ENCODE peak calls at places on chromosomes 16 and 17, in four cellular contexts. O is lower lobe of right lung, F is tibial artery, C is small intestine. E is an unnamed sample. For H3K9me3 and H3K36me3, the result is how much of the 10 kb centered on the place peaks cover.

GRCh38 chr17:68057531-68057952 is 22.0 kb downstream of the KPNA2 start:
- DNase-seq in O (no peak), F (no peak), C (peak), E (no peak)

GRCh38 chr17:55286681-55287589 is 22.2 kb downstream of the HLF start:
- DNase-seq in O (no peak), F (no peak), C (peak), E (no peak)

GRCh38 chr17:37762669-37763068 is 17.8 kb upstream of the HNF1B start:
- DNase-seq in O (no peak), F (no peak), C (no peak), E (no peak)

GRCh38 chr16:5693426-5693825 is 595.8 kb upstream of the EEF2KMT start:
- DNase-seq in O (no peak), F (no peak), C (no peak), E (no peak)

GRCh38 chr16:85370881-85371651 is 242.1 kb upstream of the GSE1 start:
- DNase-seq in O (peak), F (peak), C (peak), E (peak)

GRCh38 chr17:75755205-75755901 is 9.6 kb downstream of the GALK1 start:
- DNase-seq in O (no peak), F (peak), C (no peak), E (no peak)

GRCh38 chr16:22117666-22118065 is 25.3 kb downstream of the VWA3A start:
- DNase-seq in O (no peak), F (no peak), C (peak), E (no peak)

GRCh38 chr16:49596699-49597291 is 223.2 kb downstream of the C16orf78 start:
- DNase-seq in O (no peak), F (peak), C (no peak), E (peak)

GRCh38 chr17:49640556-49640955 is 37.3 kb downstream of the SPOP start:
- DNase-seq in O (no peak), F (no peak), C (no peak), E (no peak)

GRCh38 chr16:35365675-35366074 is 1906.3 kb downstream of the TP53TG3F start:
- DNase-seq in O (no peak), F (no peak), C (no peak), E (no peak)

GRCh38 chr16:68893710-68894705 is 50.7 kb downstream of the TANGO6 start:
- DNase-seq in O (no peak), F (no peak), C (peak), E (no peak)

GRCh38 chr17:60087882-60088669 is 9.4 kb upstream of the HEATR6 start:
- DNase-seq in O (no peak), F (no peak), C (peak), E (no peak)

GRCh38 chr17:27423651-27424050 is 32.6 kb upstream of the KSR1 start:
- DNase-seq in O (no peak), F (no peak), C (no peak), E (no peak)

GRCh38 chr16:4182581-4183257 is 59.2 kb downstream of the SRL start:
- DNase-seq in O (no peak), F (no peak), C (no peak), E (no peak)

GRCh38 chr16:85335584-85336492 is 223.6 kb upstream of the CIBAR2 start:
- DNase-seq in O (no peak), F (no peak), C (peak), E (no peak)

GRCh38 chr16:2987286-2987685 is 7.0 kb upstream of the PKMYT1 start:
- DNase-seq in O (no peak), F (no peak), C (no peak), E (no peak)

DNA sequence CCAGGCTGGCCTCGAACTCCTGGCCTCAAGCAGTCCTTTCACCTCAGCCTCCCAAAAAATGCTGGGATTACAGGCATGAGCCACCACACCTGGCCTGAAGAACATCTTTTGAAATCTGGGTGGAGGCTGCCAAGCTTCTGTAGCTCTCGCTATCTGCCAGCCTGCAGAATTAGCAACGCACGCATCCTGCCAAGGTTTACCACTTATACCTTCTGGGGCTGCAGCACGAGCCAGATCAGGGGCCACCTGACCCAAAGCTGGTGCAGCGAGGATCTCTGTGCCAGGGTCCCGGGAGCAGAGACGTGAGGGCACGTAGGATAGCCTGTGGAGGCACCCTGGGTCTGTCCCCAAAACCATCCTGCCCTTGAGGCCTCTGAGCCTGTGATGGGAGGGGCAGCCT is 22.2 kb downstream of the SLC38A8 start:
- DNase-seq in O (no peak), F (no peak), C (no peak), E (no peak)
- H3K9me3 ChIP-seq in O (under half), F (under half), C (under half), E (under half)

GRCh38 chr17:62790554-62790953 is 17.6 kb downstream of the MARCHF10 start:
- DNase-seq in O (no peak), F (no peak), C (no peak), E (no peak)
- H3K27ac ChIP-seq in O (no peak), F (no peak), C (no peak), E (no peak)

GRCh38 chr16:57053206-57053605 is 39.2 kb upstream of the CPNE2 start:
- DNase-seq in O (no peak), F (no peak), C (no peak), E (no peak)

GRCh38 chr16:57051696-57052228 is 40.6 kb upstream of the CPNE2 start:
- DNase-seq in O (no peak), F (no peak), C (no peak), E (no peak)

GRCh38 chr16:57054771-57055170 is 37.6 kb upstream of the CPNE2 start:
- DNase-seq in O (no peak), F (no peak), C (no peak), E (no peak)

GRCh38 chr16:57058291-57058861 is 34.0 kb upstream of the CPNE2 start:
- DNase-seq in O (no peak), F (no peak), C (no peak), E (no peak)

DNA sequence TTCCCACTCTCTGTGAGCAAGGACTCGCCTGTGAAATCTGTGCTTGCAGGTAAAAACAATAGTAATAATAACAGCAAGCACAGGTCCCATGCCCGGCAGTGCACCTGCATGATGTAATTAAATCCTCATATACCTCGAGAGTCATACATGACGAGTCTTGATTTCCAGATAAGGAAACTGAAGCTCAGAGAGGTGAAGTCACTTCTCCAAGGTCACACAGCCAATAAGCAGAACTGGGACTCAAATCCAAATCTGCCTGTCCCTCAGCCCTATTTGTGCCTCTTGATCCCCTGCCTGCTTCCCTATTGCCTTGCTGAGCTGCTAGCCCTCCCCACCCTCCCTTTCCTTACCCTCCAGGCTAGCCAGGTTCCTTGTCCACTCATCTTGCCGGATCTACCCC is 38.0 kb upstream of the CPNE2 start:
- DNase-seq in O (no peak), F (no peak), C (no peak), E (no peak)
- H3K36me3 ChIP-seq in O (half or more), F (under half), C (under half), E (under half)

DNA sequence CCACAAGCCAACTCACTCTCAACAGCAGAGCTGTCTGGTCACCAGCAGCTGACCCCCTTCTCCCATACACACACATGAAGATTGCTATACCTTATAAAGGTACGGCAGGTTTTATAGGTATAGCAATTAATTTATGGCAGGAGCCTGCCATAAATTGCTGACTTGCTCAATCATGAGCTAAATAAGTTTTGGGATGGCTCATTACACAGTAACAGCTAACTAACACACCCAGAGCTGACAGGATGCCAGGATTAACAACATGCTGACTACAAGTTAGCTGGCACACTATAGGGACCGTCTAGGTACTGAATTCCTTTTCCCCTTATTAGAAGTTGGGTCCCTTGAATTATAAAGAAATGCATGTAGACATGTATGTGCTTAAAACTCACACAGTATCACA is 150.3 kb upstream of the KCNJ18 start:
- DNase-seq in O (no peak), F (no peak), C (peak), E (no peak)
- H3K9me3 ChIP-seq in O (under half), F (under half), C (under half), E (under half)

DNA sequence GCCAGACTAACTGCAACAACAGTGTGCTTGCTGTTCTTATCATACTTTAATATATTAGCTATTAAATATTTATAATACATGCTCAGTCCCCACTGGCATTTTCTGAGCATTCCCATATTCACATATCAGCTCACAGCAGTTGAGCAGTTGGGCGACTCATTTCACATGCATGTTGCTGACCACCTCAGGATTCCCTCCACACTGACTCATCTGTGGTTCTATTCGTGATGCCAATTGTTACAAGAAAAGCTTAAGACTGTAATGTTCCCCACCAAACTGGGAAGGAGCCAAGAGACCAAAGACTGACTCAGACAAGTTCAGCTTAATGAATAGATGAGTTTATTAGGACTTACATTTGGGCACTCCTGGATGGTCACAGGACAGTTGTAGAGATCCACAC is 100.3 kb upstream of the KIF2B start:
- DNase-seq in O (no peak), F (no peak), C (no peak), E (no peak)
- H3K27ac ChIP-seq in O (no peak), F (no peak), C (no peak), E (no peak)

GRCh38 chr17:10270258-10270657 is 71.9 kb upstream of the GAS7 start:
- DNase-seq in O (no peak), F (no peak), C (no peak), E (no peak)
- H3K36me3 ChIP-seq in O (under half), F (under half), C (under half), E (under half)

E was measured in psoas muscle.